ENCODE peak calls at places on chromosomes 2 and 18, in eight cellular contexts. S is COLO829; K is left ventricle myocardium superior; J is DND-41; A is stimulated activated CD4-positive, alpha-beta T cell treated with anti-CD3 and anti-CD28 coated beads, TNF-alpha, amount 100 ng/mL, for 4 hours; M is cardiac fibroblast; Y is mesenteric fat pad; V is psoas muscle. N is an unnamed sample.
A peak's percentile ranks its signal among the peaks of the same experiment; 100 is the strongest.

GRCh38 chr2:41101281-41101680 is 649.4 kb upstream of the SLC8A1 start:
- DNase-seq in S (no peak), K (no peak), J (no peak), A (no peak), M (no peak), Y (no peak), V (no peak), N (no peak)

GRCh38 chr2:121709776-121710469 is 26.8 kb downstream of the NIFK start:
- DNase-seq in S (no peak), K (no peak), J (no peak), A (no peak), M (no peak), Y (peak; percentile 18), V (no peak), N (no peak)

GRCh38 chr2:84925336-84925723 is 19.9 kb downstream of the TMSB10 start:
- DNase-seq in S (no peak), K (no peak), J (no peak), A (no peak), M (no peak), Y (peak; percentile 43), V (no peak), N (no peak)

GRCh38 chr2:217886720-217887309 is 116.0 kb downstream of the TNS1 start:
- DNase-seq in S (peak; percentile 72), K (peak; percentile 70), J (peak; percentile 59), A (peak; percentile 26), M (peak; percentile 82), Y (no peak), V (peak; percentile 89), N (no peak)

GRCh38 chr2:194166818-194167217 is 1490.2 kb upstream of the SLC39A10 start:
- DNase-seq in S (no peak), K (no peak), J (peak; percentile 11), A (no peak), M (peak; percentile 53), Y (no peak), V (no peak), N (no peak)

GRCh38 chr18:13258792-13259385 is 40.3 kb downstream of the LDLRAD4 start:
- DNase-seq in S (no peak), K (no peak), J (no peak), A (no peak), M (no peak), Y (peak; percentile 43), V (no peak), N (no peak)

GRCh38 chr2:162233197-162233596 is 10.0 kb downstream of the FAP start:
- DNase-seq in S (peak; percentile 67), K (no peak), J (no peak), A (no peak), M (peak; percentile 90), Y (no peak), V (peak; percentile 57), N (no peak)

GRCh38 chr2:133576714-133577113 is 8.5 kb upstream of the NCKAP5 start:
- DNase-seq in S (no peak), K (no peak), J (no peak), A (no peak), M (no peak), Y (no peak), V (no peak), N (no peak)

GRCh38 chr2:60445684-60446184 is 107.7 kb downstream of the BCL11A start:
- DNase-seq in S (no peak), K (no peak), J (no peak), A (no peak), M (no peak), Y (no peak), V (no peak), N (no peak)

GRCh38 chr2:23624378-23624777 is 239.4 kb downstream of the KLHL29 start:
- DNase-seq in S (no peak), K (no peak), J (peak; percentile 38), A (no peak), M (peak; percentile 25), Y (no peak), V (no peak), N (no peak)

GRCh38 chr2:171279983-171280790 is 119.5 kb upstream of the TLK1 start:
- DNase-seq in S (no peak), K (no peak), J (no peak), A (no peak), M (no peak), Y (no peak), V (no peak), N (no peak)

GRCh38 chr2:98586466-98587140 is 21.7 kb downstream of the COA5 start:
- DNase-seq in S (no peak), K (no peak), J (no peak), A (no peak), M (no peak), Y (no peak), V (peak; percentile 20), N (no peak)

GRCh38 chr18:45248240-45248903 is 366.9 kb upstream of the SLC14A2 start:
- DNase-seq in S (no peak), K (no peak), J (no peak), A (no peak), M (peak; percentile 55), Y (no peak), V (no peak), N (no peak)

GRCh38 chr2:96546321-96546720 is 9.8 kb downstream of the ARID5A start:
- DNase-seq in S (no peak), K (no peak), J (no peak), A (no peak), M (no peak), Y (no peak), V (peak; percentile 39), N (peak; percentile 39)

GRCh38 chr2:216696751-216697560 is 1.6 kb upstream of the IGFBP5 start:
- DNase-seq in S (peak; percentile 54), K (no peak), J (no peak), A (no peak), M (peak; percentile 51), Y (no peak), V (no peak), N (no peak)

GRCh38 chr2:61405813-61406212 is 65.1 kb downstream of the USP34 start:
- DNase-seq in S (no peak), K (no peak), J (no peak), A (no peak), M (no peak), Y (no peak), V (no peak), N (no peak)

GRCh38 chr2:44959855-44960254 is 18.4 kb downstream of the SIX3 start:
- DNase-seq in S (no peak), K (no peak), J (no peak), A (no peak), M (peak; percentile 67), Y (no peak), V (no peak), N (no peak)

GRCh38 chr18:28177828-28178635 is 1.1 kb upstream of the CDH2 start:
- DNase-seq in S (peak; percentile 10), K (peak; percentile 83), J (peak; percentile 81), A (no peak), M (peak; percentile 73), Y (no peak), V (peak; percentile 56), N (peak; percentile 82)

GRCh38 chr2:66428986-66429612 is 5.8 kb upstream of the MEIS1 start:
- DNase-seq in S (peak; percentile 18), K (no peak), J (peak; percentile 30), A (no peak), M (peak; percentile 79), Y (no peak), V (no peak), N (no peak)

GRCh38 chr2:105403785-105404698 is 5.2 kb upstream of the FHL2 start:
- DNase-seq in S (peak; percentile 57), K (no peak), J (no peak), A (no peak), M (peak; percentile 92), Y (no peak), V (peak; percentile 59), N (no peak)

GRCh38 chr2:64651590-64651989 is 2.1 kb downstream of the SERTAD2 start:
- DNase-seq in S (no peak), K (no peak), J (no peak), A (no peak), M (no peak), Y (no peak), V (no peak), N (no peak)

GRCh38 chr2:219998714-219999227 is 371.3 kb downstream of the SLC4A3 start:
- DNase-seq in S (no peak), K (no peak), J (no peak), A (no peak), M (no peak), Y (no peak), V (no peak), N (no peak)

GRCh38 chr2:191806396-191806795 is 40.5 kb downstream of the CAVIN2 start:
- DNase-seq in S (no peak), K (no peak), J (no peak), A (no peak), M (no peak), Y (no peak), V (no peak), N (no peak)

GRCh38 chr18:44569391-44570055 is 111.2 kb upstream of the SETBP1 start:
- DNase-seq in S (no peak), K (no peak), J (no peak), A (no peak), M (no peak), Y (no peak), V (no peak), N (no peak)

GRCh38 chr2:67917332-67918054 is 145.3 kb downstream of the C1D start:
- DNase-seq in S (peak; percentile 94), K (no peak), J (no peak), A (no peak), M (peak; percentile 97), Y (no peak), V (no peak), N (no peak)

N was measured in left lung.